ENCODE peak calls at places on chromosomes 3 and 15, in five cellular contexts. S is transverse colon; A is endodermal cell; E is Caco-2; Y is effector memory CD4-positive, alpha-beta T cell. D is an unnamed sample.
A peak's percentile ranks its signal among the peaks of the same experiment; 100 is the strongest.

GRCh38 chr3:33831053-33831452 is 32.6 kb downstream of the PDCD6IP start:
- DNase-seq in S (no peak), A (no peak), E (no peak), Y (no peak), D (no peak)

GRCh38 chr15:74322558-74323180 is 44.8 kb downstream of the CYP11A1 start:
- DNase-seq in S (peak; percentile 52), A (peak; percentile 92), E (peak; percentile 68), Y (peak; percentile 4), D (peak; percentile 59)

GRCh38 chr15:74618841-74619596 is 3.4 kb downstream of the CLK3 start:
- DNase-seq in S (no peak), A (no peak), E (no peak), Y (no peak), D (no peak)

GRCh38 chr3:150443331-150443741 is 35.2 kb downstream of the TSC22D2 start:
- DNase-seq in S (no peak), A (no peak), E (no peak), Y (no peak), D (no peak)

GRCh38 chr15:39345176-39345575 is 235.7 kb upstream of the THBS1 start:
- DNase-seq in S (no peak), A (no peak), E (no peak), Y (no peak), D (no peak)

GRCh38 chr15:40684381-40684780 is 10.6 kb upstream of the RAD51 start:
- DNase-seq in S (no peak), A (no peak), E (no peak), Y (no peak), D (no peak)

GRCh38 chr3:30649572-30650310 is 43.3 kb downstream of the TGFBR2 start:
- DNase-seq in S (no peak), A (no peak), E (no peak), Y (no peak), D (no peak)

GRCh38 chr3:36305929-36306520 is 74.3 kb upstream of the STAC start:
- DNase-seq in S (no peak), A (no peak), E (no peak), Y (no peak), D (no peak)

GRCh38 chr3:197104738-197105137 is 75.1 kb upstream of the MELTF start:
- DNase-seq in S (no peak), A (no peak), E (no peak), Y (no peak), D (no peak)

GRCh38 chr15:71811752-71812735 is 1.7 kb downstream of the NR2E3 start:
- DNase-seq in S (no peak), A (no peak), E (no peak), Y (no peak), D (no peak)

DNA sequence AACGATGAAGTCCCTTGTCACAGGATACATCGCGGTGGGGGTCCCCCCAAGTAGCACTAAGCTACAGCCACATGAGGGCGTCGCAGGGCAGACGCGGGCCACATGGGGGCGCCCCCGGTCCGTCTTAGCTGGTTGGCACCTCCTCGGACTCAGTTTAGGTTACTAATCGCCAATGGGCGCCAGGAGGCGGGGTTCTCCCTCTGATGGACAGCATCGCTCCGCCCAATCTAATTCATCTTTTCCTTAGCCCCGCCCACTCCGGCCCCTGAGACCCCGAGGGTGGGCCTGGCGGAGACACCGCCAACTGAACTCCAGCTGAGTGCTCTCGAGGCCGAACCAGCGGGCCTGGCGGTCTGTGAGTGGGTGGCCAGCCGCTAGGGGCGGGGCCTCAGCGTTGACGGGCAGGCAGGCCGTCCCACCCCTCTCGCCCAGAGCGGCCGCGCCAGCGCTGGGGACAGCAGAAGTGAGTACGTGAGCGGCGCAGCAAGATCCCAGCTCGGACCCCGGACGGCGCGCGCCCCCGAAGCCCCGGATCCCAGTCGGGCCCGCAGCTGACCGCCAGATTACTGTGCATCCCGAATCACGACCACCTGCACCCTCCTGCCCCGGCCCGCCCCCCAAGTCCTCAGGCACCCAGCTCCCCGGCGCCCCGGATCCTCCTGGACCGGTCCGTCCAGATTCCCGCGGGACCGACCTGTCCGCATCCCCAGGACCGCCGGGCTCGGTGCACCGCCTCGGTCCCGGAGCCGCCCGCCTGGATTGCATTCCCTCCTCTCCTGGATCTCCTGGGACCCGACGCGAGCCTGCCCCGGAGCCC is at the start of gene EPHB3:
- DNase-seq in S (peak; percentile 99), A (peak; percentile 100), E (peak; percentile 98), Y (peak; percentile 80), D (peak; percentile 98)
- H3K36me3 ChIP-seq in S (no peaks in the 10 kb centered on the region), A (peaks cover 9% of the 10 kb centered on the region), E (no peaks in the 10 kb centered on the region), Y (no peaks in the 10 kb centered on the region), D (no peaks in the 10 kb centered on the region)

GRCh38 chr3:70539908-70540307 is 227.5 kb upstream of the MDFIC2 start:
- DNase-seq in S (no peak), A (no peak), E (no peak), Y (no peak), D (no peak)
- H3K4me1 ChIP-seq in S (no peaks in the 10 kb centered on the region), A (no peaks in the 10 kb centered on the region), E (no peaks in the 10 kb centered on the region), Y (no peaks in the 10 kb centered on the region), D (no peaks in the 10 kb centered on the region)

GRCh38 chr15:92625297-92625980 is 30.1 kb downstream of the FAM174B start:
- DNase-seq in S (no peak), A (no peak), E (no peak), Y (no peak), D (no peak)
- H3K36me3 ChIP-seq in S (no peaks in the 10 kb centered on the region), A (peaks cover 54% of the 10 kb centered on the region), E (peaks cover 1% of the 10 kb centered on the region), Y (no peaks in the 10 kb centered on the region), D (peaks cover 18% of the 10 kb centered on the region)

DNA sequence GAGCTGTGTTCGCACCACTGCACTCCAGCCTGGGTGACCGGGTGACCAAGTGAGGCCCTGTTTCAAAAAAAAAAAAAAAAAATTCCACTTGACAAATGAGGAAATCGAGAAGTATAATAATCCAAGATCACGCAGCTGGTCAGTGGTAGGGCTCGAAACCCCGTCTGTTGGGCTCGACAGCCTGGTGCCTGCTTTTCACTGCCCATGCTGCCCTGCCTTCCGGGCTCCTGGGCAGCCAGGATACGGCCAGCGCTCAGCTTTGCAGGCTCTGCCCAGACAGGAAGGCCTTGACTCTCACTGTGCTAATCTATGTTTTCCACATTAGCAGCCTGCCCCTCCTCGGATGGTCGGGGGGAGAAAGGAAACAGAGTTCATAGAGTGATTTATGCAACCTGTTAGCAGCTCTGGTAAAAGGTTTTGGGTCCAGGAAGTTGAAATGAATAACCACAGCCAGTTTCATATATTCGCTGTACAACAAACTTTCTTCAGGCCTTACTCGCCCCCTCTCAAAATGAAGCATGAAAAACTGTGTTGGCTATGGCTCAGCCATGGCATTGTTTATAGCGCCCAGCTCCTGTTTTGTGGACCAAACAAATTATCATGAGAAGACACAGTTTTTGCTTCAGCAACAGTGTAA is 108.8 kb downstream of the XXYLT1 start:
- DNase-seq in S (no peak), A (no peak), E (no peak), Y (no peak), D (no peak)
- H3K4me1 ChIP-seq in S (peaks cover 17% of the 10 kb centered on the region), A (no peaks in the 10 kb centered on the region), E (peaks cover 38% of the 10 kb centered on the region), Y (no peaks in the 10 kb centered on the region), D (peaks cover 47% of the 10 kb centered on the region)

GRCh38 chr15:82621970-82622369 is 25.2 kb downstream of the CPEB1 start:
- DNase-seq in S (no peak), A (peak; percentile 73), E (no peak), Y (no peak), D (no peak)
- H3K36me3 ChIP-seq in S (no peaks in the 10 kb centered on the region), A (no peaks in the 10 kb centered on the region), E (no peaks in the 10 kb centered on the region), Y (no peaks in the 10 kb centered on the region), D (no peaks in the 10 kb centered on the region)

GRCh38 chr3:134237454-134238145 is 13.1 kb downstream of the RYK start:
- DNase-seq in S (no peak), A (no peak), E (no peak), Y (no peak), D (no peak)

GRCh38 chr3:134239538-134239937 is 11.1 kb downstream of the RYK start:
- DNase-seq in S (no peak), A (no peak), E (no peak), Y (no peak), D (no peak)

GRCh38 chr3:134244921-134245320 is 5.7 kb downstream of the RYK start:
- DNase-seq in S (no peak), A (no peak), E (no peak), Y (no peak), D (no peak)

GRCh38 chr3:134242649-134243637 is 7.7 kb downstream of the RYK start:
- DNase-seq in S (no peak), A (no peak), E (peak; percentile 78), Y (no peak), D (no peak)
- H3K4me1 ChIP-seq in S (peaks cover 13% of the 10 kb centered on the region), A (peaks cover 13% of the 10 kb centered on the region), E (peaks cover 56% of the 10 kb centered on the region), Y (no peaks in the 10 kb centered on the region), D (peaks cover 74% of the 10 kb centered on the region)

DNA sequence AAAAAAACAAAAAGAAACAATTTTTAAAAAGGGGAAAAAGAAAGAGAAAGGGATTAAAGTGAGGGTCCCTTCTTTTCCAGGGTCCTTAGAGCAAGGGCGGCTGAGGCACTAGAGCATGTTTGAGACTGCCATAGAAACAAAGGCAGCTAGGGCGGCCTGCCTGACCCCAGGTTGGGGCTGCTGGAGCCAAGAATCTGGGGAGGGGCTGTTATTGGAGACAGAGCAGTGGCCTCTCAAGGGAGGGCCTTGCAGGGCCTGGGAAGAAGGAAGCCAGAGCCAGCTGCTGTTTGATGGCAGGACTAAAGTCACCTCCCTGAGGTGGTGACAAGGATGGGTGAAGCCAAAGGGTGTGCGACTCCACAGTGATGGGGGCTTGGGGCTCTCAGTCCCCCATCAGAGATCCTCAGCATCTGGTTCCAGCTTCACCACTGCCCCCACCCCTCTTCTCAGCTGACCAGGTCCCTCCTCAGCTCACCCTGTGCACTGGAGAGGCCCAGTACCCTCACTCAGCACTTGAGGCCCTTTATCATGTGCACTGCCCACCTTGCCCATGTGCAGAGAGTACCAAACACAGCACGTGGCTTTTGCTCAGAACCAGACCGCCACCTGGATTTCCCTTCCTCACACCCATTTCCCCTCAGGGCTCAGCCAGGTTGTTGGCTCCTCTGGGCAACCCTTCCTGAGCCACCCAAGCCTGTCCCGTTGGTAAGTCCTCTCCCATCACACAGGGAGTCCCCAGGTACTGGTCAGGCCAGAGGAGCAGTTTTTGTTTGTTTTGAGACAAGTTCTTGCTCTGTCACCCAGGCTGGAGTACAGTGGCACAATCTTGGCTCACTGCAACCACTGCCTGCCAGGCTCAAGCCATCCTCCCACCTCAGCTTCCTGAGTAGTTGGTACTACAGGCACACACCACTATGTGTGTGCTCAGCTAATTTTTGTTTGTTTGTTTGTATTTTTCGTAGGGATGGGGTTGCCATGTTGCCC is 1.7 kb downstream of the TMEM89 start:
- DNase-seq in S (no peak), A (no peak), E (no peak), Y (no peak), D (no peak)
- H3K36me3 ChIP-seq in S (no peaks in the 10 kb centered on the region), A (peaks cover under 1% of the 10 kb centered on the region), E (peaks cover 6% of the 10 kb centered on the region), Y (no peaks in the 10 kb centered on the region), D (peaks cover under 1% of the 10 kb centered on the region)

D was measured in left ventricle myocardium inferior.